ENCODE peak calls at places on chromosomes 7 and 10, in five cellular contexts. U is H1, V is HepG2, N is K562, E is GM12878. G is an unnamed sample.

GRCh38 chr10:21527634-21528451 is 2.4 kb upstream of the SKIDA1 start:
- DNase-seq in N (no peak), V (no peak), U (no peak), E (no peak), G (no peak)

GRCh38 chr7:41492603-41493002 is 210.3 kb downstream of the INHBA start:
- DNase-seq in U (no peak), V (no peak), N (no peak), E (no peak), G (no peak)

GRCh38 chr7:99102809-99103690 is 40.9 kb downstream of the SMURF1 start:
- DNase-seq in N (no peak), V (no peak), E (no peak), U (no peak), G (no peak)

GRCh38 chr7:39459606-39460090 is 106.6 kb upstream of the YAE1 start:
- DNase-seq in V (no peak), U (no peak), N (no peak), E (no peak), G (no peak)

GRCh38 chr10:11511325-11511724 is 100.1 kb downstream of the USP6NL start:
- DNase-seq in N (no peak), V (no peak), E (no peak), U (no peak), G (no peak)

GRCh38 chr10:64896582-64896981 is 1375.4 kb downstream of the REEP3 start:
- DNase-seq in V (no peak), N (no peak), U (no peak), E (no peak), G (no peak)

GRCh38 chr10:126702181-126702580 is 31.7 kb upstream of the C10orf90 start:
- DNase-seq in E (no peak), V (no peak), U (no peak), N (no peak), G (no peak)

GRCh38 chr10:102863660-102864059 is 5.6 kb upstream of the AS3MT start:
- DNase-seq in U (no peak), V (no peak), E (no peak), N (no peak), G (no peak)

GRCh38 chr7:30144659-30145321 is 10.0 kb downstream of the MTURN start:
- DNase-seq in E (no peak), N (peak), U (no peak), V (no peak), G (no peak)

GRCh38 chr7:129831424-129832058 is 121.2 kb downstream of the UBE2H start:
- DNase-seq in V (peak), U (no peak), N (no peak), E (no peak), G (peak)

GRCh38 chr10:124743188-124744046 is 761 bp downstream of the FAM53B start:
- DNase-seq in N (peak), E (no peak), U (no peak), V (no peak), G (peak)

GRCh38 chr10:69914373-69915268 is 112.9 kb downstream of the COL13A1 start:
- DNase-seq in V (peak), U (peak), E (no peak), N (peak), G (peak)

GRCh38 chr7:28055161-28055544 is 125.4 kb downstream of the JAZF1 start:
- DNase-seq in U (no peak), E (no peak), V (no peak), N (no peak), G (no peak)

GRCh38 chr7:82629583-82629982 is 186.0 kb upstream of the CACNA2D1 start:
- DNase-seq in V (no peak), N (no peak), E (no peak), U (no peak), G (no peak)

GRCh38 chr7:54245046-54245445 is 297.1 kb upstream of the VSTM2A start:
- DNase-seq in U (no peak), N (no peak), V (no peak), E (no peak), G (no peak)

GRCh38 chr7:22651534-22652243 is 75.3 kb upstream of the IL6 start:
- DNase-seq in V (no peak), E (no peak), U (no peak), N (no peak), G (no peak)

GRCh38 chr10:28503114-28503513 is 29.8 kb upstream of the WAC start:
- DNase-seq in N (no peak), E (no peak), V (no peak), U (no peak), G (no peak)

GRCh38 chr7:159119026-159119741 is 25.5 kb downstream of the VIPR2 start:
- DNase-seq in N (no peak), U (no peak), E (no peak), V (no peak), G (no peak)

GRCh38 chr7:159116581-159117339 is 27.9 kb downstream of the VIPR2 start:
- DNase-seq in N (no peak), U (no peak), E (no peak), V (no peak), G (no peak)

GRCh38 chr7:159118623-159119022 is 26.0 kb downstream of the VIPR2 start:
- DNase-seq in U (no peak), N (no peak), V (no peak), E (no peak), G (no peak)

GRCh38 chr7:159117366-159118219 is 27.1 kb downstream of the VIPR2 start:
- DNase-seq in V (no peak), U (no peak), N (no peak), E (no peak), G (no peak)

GRCh38 chr7:159118220-159118595 is 26.5 kb downstream of the VIPR2 start:
- DNase-seq in E (no peak), V (no peak), N (no peak), U (no peak), G (no peak)
- H2AFZ ChIP-seq in E (no peak), V (no peak), N (no peak), U (no peak), G (no peak)

GRCh38 chr7:73622909-73623797 is 1.2 kb downstream of the MLXIPL start:
- DNase-seq in U (peak), V (peak), E (no peak), N (peak), G (peak)
- TF ChIP-seq CREB1 in U (peak), V (no peak), E (no peak), N (no peak), G (peak)

DNA sequence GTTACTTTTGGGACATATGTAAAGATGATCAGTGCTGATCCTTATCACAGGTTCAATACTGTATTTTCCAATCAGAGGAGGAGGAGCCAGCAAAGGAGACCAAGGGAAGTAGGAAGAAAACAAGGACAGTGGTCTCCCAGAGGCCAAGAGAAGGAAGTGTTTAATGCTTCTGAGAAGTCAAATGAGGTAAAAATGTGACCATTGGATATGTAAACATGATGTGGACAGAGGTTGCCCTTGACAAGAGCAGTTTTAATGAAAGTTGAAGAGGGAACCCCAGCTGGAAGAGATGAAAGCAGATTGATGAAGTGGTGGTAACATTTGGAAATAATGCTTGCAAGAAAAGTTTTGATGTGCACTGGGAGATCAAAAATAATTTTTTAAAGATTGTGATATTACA is 18.8 kb downstream of the CROT start:
- DNase-seq in V (peak), N (no peak), E (no peak), U (no peak), G (no peak)
- H2AFZ ChIP-seq in V (no peak), N (no peak), E (no peak), U (no peak), G (no peak)

DNA sequence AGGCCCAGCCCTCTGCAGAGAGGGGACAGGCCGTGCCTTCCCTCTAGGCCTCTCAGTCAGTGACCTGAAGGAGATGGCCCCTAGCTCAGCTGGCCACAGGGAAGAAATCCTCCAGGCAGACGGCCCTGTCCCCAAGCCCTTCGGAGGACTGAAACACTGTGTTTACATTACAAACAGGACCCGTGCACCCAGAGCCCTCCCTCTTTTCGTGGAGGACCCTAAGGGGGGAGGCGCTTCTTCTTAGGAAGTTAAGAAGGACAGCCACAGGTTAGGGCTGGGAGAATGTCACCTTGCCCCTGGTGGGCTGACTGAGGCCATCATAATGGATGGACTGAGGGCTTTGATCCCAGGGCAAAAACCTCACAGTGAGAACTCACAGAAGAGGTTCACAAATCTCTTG is 154.9 kb downstream of the SLIT1 start:
- DNase-seq in N (no peak), U (no peak), V (no peak), E (no peak), G (peak)
- TF ChIP-seq CREB1 in N (no peak), U (no peak), V (no peak), E (no peak), G (no peak)

GRCh38 chr10:128534686-128535085 is 408.5 kb upstream of the MKI67 start:
- DNase-seq in V (no peak), N (no peak), E (no peak), U (no peak), G (no peak)

GRCh38 chr10:128540806-128541739 is 414.9 kb upstream of the MKI67 start:
- DNase-seq in U (peak), V (no peak), E (no peak), N (no peak), G (peak)

GRCh38 chr10:128536259-128536658 is 410.0 kb upstream of the MKI67 start:
- DNase-seq in V (no peak), E (no peak), N (no peak), U (no peak), G (no peak)

GRCh38 chr10:128539784-128540759 is 413.8 kb upstream of the MKI67 start:
- DNase-seq in U (no peak), V (no peak), E (no peak), N (no peak), G (peak)

GRCh38 chr10:128537888-128538287 is 411.7 kb upstream of the MKI67 start:
- DNase-seq in U (no peak), N (no peak), V (no peak), E (no peak), G (no peak)
- H2AFZ ChIP-seq in U (no peak), N (peak), V (no peak), E (no peak), G (peak)

G was measured in GM23338.